ENCODE peak calls at places on chromosomes 13 and 19, in four cellular contexts. One of them, this sample, is unnamed.

GRCh38 chr19:3536429-3537100 is 2.4 kb upstream of the TEKTIP1 start:
- DNase-seq in stomach: no peak
- DNase-seq in A549: no peak
- DNase-seq in heart left ventricle: no peak
- DNase-seq in this sample: no peak

GRCh38 chr13:100610399-100611347 is 22.1 kb upstream of the GGACT start:
- DNase-seq in stomach: no peak
- DNase-seq in heart left ventricle: no peak
- DNase-seq in A549: no peak
- DNase-seq in this sample: no peak

GRCh38 chr13:45879666-45880065 is 28.1 kb upstream of the SIAH3 start:
- DNase-seq in A549: peak; percentile 12
- DNase-seq in stomach: peak; percentile 48
- DNase-seq in heart left ventricle: peak; percentile 45
- DNase-seq in this sample: no peak

GRCh38 chr19:17951151-17952040 is 15.5 kb upstream of the KCNN1 start:
- DNase-seq in heart left ventricle: no peak
- DNase-seq in stomach: no peak
- DNase-seq in A549: no peak
- DNase-seq in this sample: peak; percentile 26

GRCh38 chr19:6707011-6707657 is 13.3 kb downstream of the C3 start:
- DNase-seq in heart left ventricle: no peak
- DNase-seq in stomach: no peak
- DNase-seq in A549: no peak
- DNase-seq in this sample: no peak

GRCh38 chr13:34128661-34129060 is 310.7 kb downstream of the RFC3 start:
- DNase-seq in stomach: no peak
- DNase-seq in heart left ventricle: no peak
- DNase-seq in A549: no peak
- DNase-seq in this sample: no peak

GRCh38 chr13:107937841-107938240 is 277.5 kb downstream of the LIG4 start:
- DNase-seq in stomach: no peak
- DNase-seq in heart left ventricle: no peak
- DNase-seq in A549: no peak
- DNase-seq in this sample: no peak

GRCh38 chr19:14073925-14074838 is 1.6 kb downstream of the MISP3 start:
- DNase-seq in heart left ventricle: no peak
- DNase-seq in A549: no peak
- DNase-seq in stomach: peak; percentile 66
- DNase-seq in this sample: no peak

GRCh38 chr19:7641288-7642276 is 4.7 kb downstream of the STXBP2 start:
- DNase-seq in A549: no peak
- DNase-seq in heart left ventricle: no peak
- DNase-seq in stomach: no peak
- DNase-seq in this sample: no peak

GRCh38 chr19:11322269-11323024 is 17.0 kb downstream of the RAB3D start:
- DNase-seq in A549: no peak
- DNase-seq in heart left ventricle: no peak
- DNase-seq in stomach: no peak
- DNase-seq in this sample: no peak

GRCh38 chr13:40406405-40407138 is 259.9 kb downstream of the FOXO1 start:
- DNase-seq in stomach: no peak
- DNase-seq in A549: peak; percentile 4
- DNase-seq in heart left ventricle: no peak
- DNase-seq in this sample: no peak

GRCh38 chr19:18939922-18940775 is 868 bp downstream of the HOMER3 start:
- DNase-seq in stomach: peak; percentile 37
- DNase-seq in A549: peak; percentile 44
- DNase-seq in heart left ventricle: peak; percentile 70
- DNase-seq in this sample: peak; percentile 88

GRCh38 chr13:28273919-28274318 is 135.6 kb downstream of the PAN3 start:
- DNase-seq in A549: no peak
- DNase-seq in stomach: no peak
- DNase-seq in heart left ventricle: no peak
- DNase-seq in this sample: no peak

GRCh38 chr13:64639206-64639605 is 2590.9 kb downstream of the PCDH9 start:
- DNase-seq in stomach: no peak
- DNase-seq in A549: no peak
- DNase-seq in heart left ventricle: no peak
- DNase-seq in this sample: no peak

GRCh38 chr19:41699968-41700323 is 8.5 kb upstream of the CEACAM5 start:
- DNase-seq in stomach: peak; percentile 7
- DNase-seq in A549: no peak
- DNase-seq in heart left ventricle: no peak
- DNase-seq in this sample: no peak

GRCh38 chr19:35216026-35216832 is 12.3 kb downstream of the FAM187B start:
- DNase-seq in A549: no peak
- DNase-seq in heart left ventricle: no peak
- DNase-seq in stomach: no peak
- DNase-seq in this sample: no peak

GRCh38 chr13:99892866-99893504 is 78.6 kb downstream of the ZIC5 start:
- DNase-seq in A549: no peak
- DNase-seq in stomach: no peak
- DNase-seq in heart left ventricle: no peak
- DNase-seq in this sample: no peak

GRCh38 chr13:95745752-95746151 is 68.8 kb downstream of the DNAJC3 start:
- DNase-seq in A549: no peak
- DNase-seq in stomach: no peak
- DNase-seq in heart left ventricle: no peak
- DNase-seq in this sample: no peak

GRCh38 chr13:49272296-49272695 is 24.6 kb downstream of the CDADC1 start:
- DNase-seq in A549: no peak
- DNase-seq in heart left ventricle: no peak
- DNase-seq in stomach: no peak
- DNase-seq in this sample: no peak

GRCh38 chr19:16957151-16957662 is 68.4 kb downstream of the F2RL3 start:
- DNase-seq in A549: no peak
- DNase-seq in heart left ventricle: no peak
- DNase-seq in stomach: no peak
- DNase-seq in this sample: no peak

GRCh38 chr19:55907746-55908145 is 24.4 kb downstream of the NLRP13 start:
- DNase-seq in heart left ventricle: no peak
- DNase-seq in stomach: no peak
- DNase-seq in A549: no peak
- DNase-seq in this sample: no peak

GRCh38 chr13:107450931-107451330 is 764.4 kb downstream of the LIG4 start:
- DNase-seq in heart left ventricle: peak; percentile 34
- DNase-seq in A549: no peak
- DNase-seq in stomach: no peak
- DNase-seq in this sample: peak; percentile 91

GRCh38 chr13:93862259-93862658 is 617.2 kb downstream of the DCT start:
- DNase-seq in heart left ventricle: no peak
- DNase-seq in stomach: no peak
- DNase-seq in A549: no peak
- DNase-seq in this sample: no peak

GRCh38 chr19:18131841-18132596 is 20.9 kb upstream of the PIK3R2 start:
- DNase-seq in A549: no peak
- DNase-seq in heart left ventricle: no peak
- DNase-seq in stomach: no peak
- DNase-seq in this sample: no peak

GRCh38 chr13:45949161-45949560 is 97.6 kb upstream of the SIAH3 start:
- DNase-seq in A549: no peak
- DNase-seq in heart left ventricle: no peak
- DNase-seq in stomach: no peak
- DNase-seq in this sample: no peak

GRCh38 chr19:38707512-38708114 is 36.7 kb downstream of the CAPN12 start:
- DNase-seq in stomach: peak; percentile 94
- DNase-seq in A549: no peak
- DNase-seq in heart left ventricle: peak; percentile 86
- DNase-seq in this sample: no peak

GRCh38 chr19:38710416-38710702 is 33.9 kb downstream of the CAPN12 start:
- DNase-seq in heart left ventricle: no peak
- DNase-seq in stomach: no peak
- DNase-seq in A549: no peak
- DNase-seq in this sample: no peak

GRCh38 chr19:38709671-38710415 is 34.4 kb downstream of the CAPN12 start:
- DNase-seq in heart left ventricle: no peak
- DNase-seq in A549: no peak
- DNase-seq in stomach: no peak
- DNase-seq in this sample: no peak

GRCh38 chr19:38708413-38709024 is 35.8 kb downstream of the CAPN12 start:
- DNase-seq in heart left ventricle: no peak
- DNase-seq in A549: no peak
- DNase-seq in stomach: no peak
- DNase-seq in this sample: no peak

GRCh38 chr19:38709119-38709518 is 35.2 kb downstream of the CAPN12 start:
- DNase-seq in A549: no peak
- DNase-seq in stomach: no peak
- DNase-seq in heart left ventricle: no peak
- DNase-seq in this sample: no peak
- TF ChIP-seq POLR2A in A549: no peak
- TF ChIP-seq POLR2A in stomach: no peak
- TF ChIP-seq POLR2A in heart left ventricle: no peak
- TF ChIP-seq POLR2A in this sample: no peak

GRCh38 chr19:47047931-47048399 is 459 bp downstream of the TMEM160 start:
- DNase-seq in heart left ventricle: peak; percentile 87
- DNase-seq in stomach: peak; percentile 84
- DNase-seq in A549: peak; percentile 100
- DNase-seq in this sample: peak; percentile 92
- TF ChIP-seq POLR2A in heart left ventricle: no peak
- TF ChIP-seq POLR2A in stomach: no peak
- TF ChIP-seq POLR2A in A549: peak; percentile 68
- TF ChIP-seq POLR2A in this sample: peak; percentile 34

GRCh38 chr13:51181752-51182383 is 40.3 kb upstream of the FAM124A start:
- DNase-seq in stomach: no peak
- DNase-seq in A549: no peak
- DNase-seq in heart left ventricle: no peak
- DNase-seq in this sample: no peak

GRCh38 chr13:51177188-51177587 is 45.0 kb upstream of the FAM124A start:
- DNase-seq in stomach: no peak
- DNase-seq in A549: no peak
- DNase-seq in heart left ventricle: no peak
- DNase-seq in this sample: no peak

GRCh38 chr13:51179432-51179971 is 42.7 kb upstream of the FAM124A start:
- DNase-seq in A549: no peak
- DNase-seq in stomach: no peak
- DNase-seq in heart left ventricle: no peak
- DNase-seq in this sample: no peak

GRCh38 chr13:51178456-51179074 is 43.6 kb upstream of the FAM124A start:
- DNase-seq in stomach: no peak
- DNase-seq in A549: no peak
- DNase-seq in heart left ventricle: no peak
- DNase-seq in this sample: no peak

GRCh38 chr13:51180853-51181511 is 41.2 kb upstream of the FAM124A start:
- DNase-seq in heart left ventricle: no peak
- DNase-seq in stomach: no peak
- DNase-seq in A549: no peak
- DNase-seq in this sample: no peak
- TF ChIP-seq POLR2A in heart left ventricle: no peak
- TF ChIP-seq POLR2A in stomach: no peak
- TF ChIP-seq POLR2A in A549: no peak
- TF ChIP-seq POLR2A in this sample: no peak

GRCh38 chr13:91347996-91348905 is 764 bp downstream of the MIR17HG start:
- DNase-seq in stomach: peak; percentile 53
- DNase-seq in heart left ventricle: peak; percentile 43
- DNase-seq in A549: peak; percentile 48
- DNase-seq in this sample: peak; percentile 66
- TF ChIP-seq POLR2A in stomach: no peak
- TF ChIP-seq POLR2A in heart left ventricle: no peak
- TF ChIP-seq POLR2A in A549: peak; percentile 27
- TF ChIP-seq POLR2A in this sample: no peak

DNA sequence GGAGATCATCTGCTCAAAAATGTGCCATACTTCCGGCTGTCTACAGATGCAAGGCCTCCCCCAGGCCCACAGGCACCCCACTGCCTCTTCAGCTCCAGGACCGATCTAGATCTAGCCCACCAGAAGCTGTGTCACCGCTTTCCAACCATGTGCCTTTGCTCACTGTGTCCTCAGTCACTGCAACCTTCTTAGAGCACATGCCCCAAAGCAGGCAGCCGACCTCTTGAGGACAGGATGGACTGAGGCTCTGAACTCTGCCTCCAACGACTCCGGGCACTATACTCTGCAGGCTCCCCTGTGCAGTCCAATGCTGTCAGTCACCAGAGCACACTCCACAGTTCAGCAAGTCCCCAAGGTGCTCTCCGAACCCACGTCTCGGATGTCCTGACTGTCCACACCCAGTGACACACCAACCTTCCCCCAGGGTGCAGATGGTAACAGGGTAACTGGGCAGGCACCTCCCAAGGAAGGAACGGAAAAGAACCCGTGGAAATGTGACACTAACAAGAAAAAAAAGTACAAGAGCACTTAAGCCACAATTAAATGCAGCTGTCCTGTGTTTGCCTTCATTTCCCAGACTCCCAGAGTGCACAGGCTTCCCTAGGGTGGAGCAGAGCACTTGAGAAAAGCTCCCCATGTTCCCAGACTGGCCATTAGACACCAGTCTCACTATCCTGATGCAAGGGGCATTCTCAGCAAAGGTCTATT is 4.8 kb downstream of the STK24 start:
- DNase-seq in stomach: no peak
- DNase-seq in heart left ventricle: no peak
- DNase-seq in A549: no peak
- DNase-seq in this sample: no peak
- TF ChIP-seq POLR2A in stomach: no peak
- TF ChIP-seq POLR2A in heart left ventricle: no peak
- TF ChIP-seq POLR2A in A549: no peak
- TF ChIP-seq POLR2A in this sample: no peak

GRCh38 chr19:45782162-45782623 is at the start of gene DMPK:
- DNase-seq in heart left ventricle: peak; percentile 77
- DNase-seq in A549: peak; percentile 45
- DNase-seq in stomach: no peak
- DNase-seq in this sample: no peak
- TF ChIP-seq POLR2A in heart left ventricle: no peak
- TF ChIP-seq POLR2A in A549: no peak
- TF ChIP-seq POLR2A in stomach: no peak
- TF ChIP-seq POLR2A in this sample: no peak

GRCh38 chr13:111590796-111591195 is 270.4 kb downstream of the TEX29 start:
- DNase-seq in heart left ventricle: no peak
- DNase-seq in stomach: peak; percentile 20
- DNase-seq in A549: no peak
- DNase-seq in this sample: no peak
- TF ChIP-seq POLR2A in heart left ventricle: no peak
- TF ChIP-seq POLR2A in stomach: no peak
- TF ChIP-seq POLR2A in A549: no peak
- TF ChIP-seq POLR2A in this sample: no peak